ENCODE peak calls at places on chromosome 11, in four cellular contexts. P, O, Z and Q are unnamed samples.

GRCh38 chr11:520428-521178 is 13.6 kb upstream of the RNH1 start:
- DNase-seq in Z (no peak), P (no peak), O (no peak), Q (peak; percentile 53)

GRCh38 chr11:12853652-12854296 is 155.3 kb upstream of the RASSF10 start:
- DNase-seq in O (peak; percentile 78), Z (no peak), P (peak; percentile 47), Q (no peak)

GRCh38 chr11:114774599-114775365 is 96.5 kb downstream of the NXPE2 start:
- DNase-seq in Z (no peak), P (peak; percentile 58), O (peak; percentile 86), Q (peak; percentile 43)

GRCh38 chr11:27926981-27927481 is 180.9 kb downstream of the KIF18A start:
- DNase-seq in O (no peak), Z (no peak), P (no peak), Q (no peak)

GRCh38 chr11:3622521-3622920 is 19.3 kb downstream of the ART5 start:
- DNase-seq in Z (no peak), P (no peak), O (no peak), Q (no peak)

GRCh38 chr11:130181295-130182272 is 22.0 kb downstream of the ST14 start:
- DNase-seq in O (peak; percentile 84), Z (no peak), P (peak; percentile 84), Q (no peak)

GRCh38 chr11:120146413-120147093 is 8.6 kb upstream of the TRIM29 start:
- DNase-seq in O (no peak), P (no peak), Z (no peak), Q (no peak)

GRCh38 chr11:123357990-123358827 is 71.9 kb upstream of the GRAMD1B start:
- DNase-seq in O (peak; percentile 20), P (peak; percentile 14), Z (peak; percentile 28), Q (peak; percentile 47)

GRCh38 chr11:7143908-7144307 is 55.1 kb downstream of the RBMXL2 start:
- DNase-seq in Z (no peak), O (peak; percentile 42), P (no peak), Q (no peak)

GRCh38 chr11:107275632-107276031 is 182.0 kb downstream of the CWF19L2 start:
- DNase-seq in P (no peak), Z (no peak), O (no peak), Q (no peak)

GRCh38 chr11:124329787-124330478 is 9.9 kb upstream of the OR8D2 start:
- DNase-seq in P (no peak), Z (no peak), O (no peak), Q (no peak)

GRCh38 chr11:134207538-134208239 is 16.1 kb downstream of the NCAPD3 start:
- DNase-seq in O (peak; percentile 31), P (peak; percentile 47), Z (peak; percentile 64), Q (peak; percentile 38)

GRCh38 chr11:2092956-2093412 is 46.2 kb downstream of the IGF2 start:
- DNase-seq in Z (peak; percentile 76), P (peak; percentile 71), O (no peak), Q (peak; percentile 72)

GRCh38 chr11:23311986-23312940 is 452.0 kb upstream of the CCDC179 start:
- DNase-seq in Z (no peak), P (no peak), O (no peak), Q (no peak)

GRCh38 chr11:64787526-64788320 is 9.4 kb upstream of the SF1 start:
- DNase-seq in P (peak; percentile 82), Z (peak; percentile 52), O (peak; percentile 79), Q (peak; percentile 84)

GRCh38 chr11:117827521-117828511 is 3.3 kb upstream of the FXYD2 start:
- DNase-seq in Z (peak; percentile 31), P (peak; percentile 9), O (no peak), Q (no peak)

GRCh38 chr11:116603783-116604323 is 168.9 kb downstream of the BUD13 start:
- DNase-seq in Z (no peak), P (no peak), O (no peak), Q (no peak)

GRCh38 chr11:61919113-61919840 is 1.9 kb upstream of the RAB3IL1 start:
- DNase-seq in P (no peak), O (no peak), Z (no peak), Q (no peak)

GRCh38 chr11:121965330-121965729 is 150.7 kb downstream of the BLID start:
- DNase-seq in O (no peak), P (no peak), Z (no peak), Q (peak; percentile 55)

GRCh38 chr11:61961570-61962212 is 5.7 kb downstream of the FTH1 start:
- DNase-seq in Z (no peak), O (peak; percentile 75), P (peak; percentile 60), Q (peak; percentile 90)

GRCh38 chr11:94786264-94787126 is 18.3 kb downstream of the AMOTL1 start:
- DNase-seq in P (no peak), O (no peak), Z (peak; percentile 21), Q (no peak)

GRCh38 chr11:89487016-89487415 is 4.2 kb downstream of the NOX4 start:
- DNase-seq in P (no peak), Z (no peak), O (no peak), Q (no peak)

GRCh38 chr11:76596652-76597051 is 73.9 kb downstream of the LRRC32 start:
- DNase-seq in Z (no peak), P (no peak), O (no peak), Q (no peak)

DNA sequence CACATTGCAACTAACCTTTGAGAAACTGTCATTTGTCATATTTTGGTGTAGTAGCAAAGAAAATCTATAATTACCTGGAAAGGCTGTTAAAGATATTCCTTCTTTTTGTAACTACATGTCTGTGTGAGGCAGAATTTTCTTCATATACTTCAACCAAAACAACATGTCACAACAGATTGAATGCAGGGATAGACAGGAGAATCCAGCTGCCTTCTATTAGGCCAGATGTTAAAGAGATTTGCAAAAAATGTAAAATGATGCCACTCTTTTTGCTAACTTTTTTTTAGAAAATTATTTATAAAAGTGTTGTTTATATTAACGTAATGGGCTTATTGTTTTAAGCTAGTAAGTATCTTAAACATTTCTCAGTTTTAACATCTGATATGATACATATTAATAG is 12.7 kb downstream of the DGKZ start:
- DNase-seq in P (no peak), O (no peak), Z (no peak), Q (no peak)
- H3K4me1 ChIP-seq in P (peaks cover 46% of the 10 kb centered on the region), O (peaks cover 12% of the 10 kb centered on the region), Z (peaks cover 85% of the 10 kb centered on the region), Q (peaks cover 9% of the 10 kb centered on the region)

DNA sequence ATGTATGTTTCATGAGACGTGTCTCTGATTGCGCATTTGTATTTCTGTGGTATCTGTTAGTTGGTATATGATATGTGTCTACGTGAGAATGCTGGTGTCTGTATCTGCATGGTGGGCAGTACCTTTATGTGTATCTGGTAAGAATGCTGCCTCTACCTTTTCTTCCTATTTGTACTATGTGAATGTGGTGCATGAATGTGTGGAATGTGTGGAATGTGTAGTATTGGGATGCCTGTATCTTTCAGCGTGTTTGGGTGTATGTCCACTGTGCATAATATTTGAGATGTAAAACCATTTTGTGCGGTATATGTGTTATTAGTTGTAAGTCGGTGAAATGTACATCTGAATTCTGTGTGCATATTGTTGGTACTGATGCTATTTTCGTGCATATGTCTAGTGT is 2.3 kb upstream of the OR51E1 start:
- DNase-seq in O (no peak), Z (no peak), P (no peak), Q (no peak)
- H3K27me3 ChIP-seq in O (no peaks in the 10 kb centered on the region), Z (no peaks in the 10 kb centered on the region), P (no peaks in the 10 kb centered on the region), Q (no peaks in the 10 kb centered on the region)

DNA sequence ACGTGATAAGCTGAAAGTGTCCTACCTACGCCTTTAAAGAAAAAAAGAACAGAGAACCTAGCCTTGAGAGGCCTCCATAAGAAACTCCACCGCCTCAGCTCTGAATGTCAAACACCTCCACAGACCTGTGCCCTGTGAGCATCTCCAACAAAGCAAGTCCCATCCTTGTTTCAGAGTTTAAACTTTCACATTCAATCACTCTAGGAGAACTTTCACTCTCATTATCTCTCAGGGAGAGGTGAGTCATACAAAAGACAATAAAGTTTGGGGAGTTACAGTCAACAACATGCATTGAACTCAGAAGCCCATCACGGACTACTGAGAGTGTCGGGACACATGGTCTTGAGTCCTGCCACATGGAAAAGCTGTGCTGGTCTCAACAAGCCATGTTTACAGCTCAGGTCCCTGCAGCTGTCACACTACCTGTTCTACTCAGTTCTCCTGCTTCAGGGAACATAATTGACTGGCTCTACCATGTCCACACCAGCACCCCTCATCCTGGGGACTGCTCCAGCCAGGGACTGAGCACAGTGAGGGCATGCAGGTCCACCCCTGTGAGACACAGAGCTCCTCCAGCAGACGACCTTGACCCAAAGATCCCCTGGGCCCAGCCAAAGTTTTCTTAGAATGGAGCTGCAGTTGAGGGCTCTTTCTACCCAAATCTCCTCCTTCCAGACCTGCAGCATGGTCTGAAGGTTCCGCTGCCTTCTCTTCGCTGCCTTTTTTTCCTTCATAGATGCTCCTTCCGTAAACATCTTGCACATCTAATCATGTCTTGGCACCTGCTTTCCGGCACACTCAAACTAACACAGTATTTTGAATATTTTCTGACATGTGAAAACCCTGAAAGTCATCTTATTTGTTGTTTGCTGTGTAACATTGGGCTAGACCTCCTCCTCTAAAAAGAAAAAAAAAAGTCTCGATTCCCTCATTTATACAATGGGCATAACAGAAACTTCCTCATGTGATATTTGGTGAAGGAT is 114.9 kb downstream of the ETS1 start:
- DNase-seq in Z (peak; percentile 59), P (no peak), O (no peak), Q (no peak)
- H3K4me1 ChIP-seq in Z (peaks cover 100% of the 10 kb centered on the region), P (peaks cover 92% of the 10 kb centered on the region), O (peaks cover 33% of the 10 kb centered on the region), Q (peaks cover 33% of the 10 kb centered on the region)

DNA sequence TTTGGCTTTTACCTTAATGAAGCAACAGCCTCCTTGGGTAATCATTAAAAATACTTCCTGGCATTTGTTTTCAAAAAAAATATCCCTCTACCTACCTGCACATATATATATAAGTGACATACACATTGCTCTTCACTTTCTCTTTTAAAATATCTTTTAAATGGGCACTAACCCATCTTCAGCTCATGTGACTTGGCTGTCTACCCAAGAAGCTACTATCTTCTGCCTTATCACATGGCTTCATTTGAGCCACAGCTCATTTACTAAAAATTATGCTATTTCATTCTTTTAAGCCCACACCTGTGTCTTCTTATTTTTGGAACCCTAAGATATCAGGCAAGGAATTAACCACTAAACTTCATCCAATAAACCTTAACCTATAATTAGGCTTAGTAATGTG is 37.0 kb upstream of the SOX6 start:
- DNase-seq in P (no peak), Z (no peak), O (no peak), Q (no peak)
- H3K27me3 ChIP-seq in P (no peaks in the 10 kb centered on the region), Z (no peaks in the 10 kb centered on the region), O (no peaks in the 10 kb centered on the region), Q (no peaks in the 10 kb centered on the region)